ENCODE peak calls at places on chromosomes 13 and 19, in ten cellular contexts. T, N, D, X, M, A, H, Y, Z and G are unnamed samples.
A peak's percentile ranks its signal among the peaks of the same experiment; 100 is the strongest.

GRCh38 chr19:45097776-45098520 is 5.0 kb downstream of the PPP1R37 start:
- DNase-seq in N (peak; percentile 45), M (no peak), X (peak; percentile 94), Y (no peak), T (no peak), D (no peak), Z (peak; percentile 98), H (peak; percentile 93), A (no peak), G (no peak)

GRCh38 chr19:40193587-40193849 is 2.3 kb downstream of the MAP3K10 start:
- DNase-seq in Y (no peak), D (no peak), H (no peak), M (no peak), T (no peak), A (no peak), X (no peak), N (no peak), Z (no peak), G (no peak)

GRCh38 chr19:50358483-50359431 is 6.7 kb downstream of the NAPSA start:
- DNase-seq in Z (peak; percentile 51), Y (peak; percentile 53), X (no peak), T (peak; percentile 78), A (peak; percentile 79), N (peak; percentile 69), M (peak; percentile 38), H (no peak), D (peak; percentile 62), G (no peak)

GRCh38 chr13:61873717-61874116 is 458.1 kb upstream of the PCDH20 start:
- DNase-seq in T (no peak), Z (no peak), N (no peak), D (no peak), H (no peak), A (no peak), Y (no peak), X (no peak), M (no peak), G (no peak)

GRCh38 chr13:113976711-113977684 is 3.1 kb upstream of the C13orf46 start:
- DNase-seq in D (no peak), M (no peak), A (no peak), N (no peak), X (peak; percentile 61), Y (no peak), Z (no peak), T (no peak), H (peak; percentile 77), G (peak; percentile 2)

GRCh38 chr13:77741587-77741972 is 44.1 kb downstream of the SLAIN1 start:
- DNase-seq in M (no peak), H (no peak), X (no peak), A (no peak), Y (no peak), D (no peak), Z (no peak), N (no peak), T (no peak), G (no peak)

GRCh38 chr19:40802300-40803169 is 3.5 kb downstream of the EGLN2 start:
- DNase-seq in Y (no peak), M (no peak), T (no peak), Z (peak; percentile 71), X (no peak), A (peak; percentile 52), N (no peak), H (no peak), D (no peak), G (no peak)

GRCh38 chr19:33620611-33621010 is 1.1 kb upstream of the CHST8 start:
- DNase-seq in H (no peak), A (no peak), N (no peak), M (no peak), X (no peak), Y (no peak), T (no peak), Z (no peak), D (no peak), G (no peak)

GRCh38 chr19:23099966-23100365 is 16.9 kb upstream of the ZNF730 start:
- DNase-seq in M (no peak), A (no peak), T (no peak), Y (no peak), N (no peak), Z (no peak), H (no peak), D (no peak), X (no peak), G (no peak)

GRCh38 chr19:30717381-30717780 is 345.2 kb downstream of the ZNF536 start:
- DNase-seq in H (no peak), A (no peak), X (no peak), D (no peak), T (no peak), Z (no peak), M (no peak), N (no peak), Y (no peak), G (no peak)

GRCh38 chr13:30037306-30037705 is 186.9 kb upstream of the UBL3 start:
- DNase-seq in Z (no peak), D (no peak), Y (no peak), N (no peak), A (no peak), H (no peak), T (no peak), M (no peak), X (no peak), G (no peak)

GRCh38 chr19:47272448-47273312 is 2.0 kb upstream of the INAFM1 start:
- DNase-seq in H (no peak), N (peak; percentile 16), T (no peak), M (peak; percentile 11), X (no peak), Z (peak; percentile 83), A (peak; percentile 53), Y (no peak), D (no peak), G (peak; percentile 33)

GRCh38 chr13:24228852-24229458 is 68.4 kb downstream of the SPATA13 start:
- DNase-seq in N (peak; percentile 78), A (peak; percentile 80), M (no peak), Z (peak; percentile 49), H (peak; percentile 62), T (peak; percentile 46), D (no peak), X (peak; percentile 60), Y (no peak), G (no peak)

GRCh38 chr13:65461590-65461989 is 1768.5 kb downstream of the PCDH9 start:
- DNase-seq in A (no peak), T (no peak), Y (no peak), N (no peak), X (peak; percentile 45), H (peak; percentile 58), Z (no peak), M (no peak), D (no peak), G (no peak)